ENCODE peak calls at places on chromosomes 4 and X, in four cellular contexts. One of them, this sample, is unnamed.
A peak's percentile ranks its signal among the peaks of the same experiment; 100 is the strongest.

GRCh38 chr4:158949094-158949493 is 153.8 kb upstream of the RAPGEF2 start:
- DNase-seq in AG20443: peak; percentile 14
- DNase-seq in stimulated activated CD8-positive, alpha-beta memory T cell treated with anti-CD3 and anti-CD28 coated beads, Interleukin-2, amount 100 ng/mL, for 48 hours: no peak
- DNase-seq in HCEC 1CT: no peak
- DNase-seq in this sample: peak; percentile 9

GRCh38 chr4:86664959-86665358 is 70.8 kb downstream of the PTPN13 start:
- DNase-seq in AG20443: peak; percentile 66
- DNase-seq in HCEC 1CT: peak; percentile 47
- DNase-seq in stimulated activated CD8-positive, alpha-beta memory T cell treated with anti-CD3 and anti-CD28 coated beads, Interleukin-2, amount 100 ng/mL, for 48 hours: no peak
- DNase-seq in this sample: peak; percentile 65

GRCh38 chr4:113919611-113920010 is 59.8 kb downstream of the ARSJ start:
- DNase-seq in stimulated activated CD8-positive, alpha-beta memory T cell treated with anti-CD3 and anti-CD28 coated beads, Interleukin-2, amount 100 ng/mL, for 48 hours: no peak
- DNase-seq in HCEC 1CT: peak; percentile 35
- DNase-seq in AG20443: no peak
- DNase-seq in this sample: peak; percentile 27

GRCh38 chr4:119517361-119518229 is 111.0 kb downstream of the PDE5A start:
- DNase-seq in stimulated activated CD8-positive, alpha-beta memory T cell treated with anti-CD3 and anti-CD28 coated beads, Interleukin-2, amount 100 ng/mL, for 48 hours: no peak
- DNase-seq in AG20443: peak; percentile 41
- DNase-seq in HCEC 1CT: peak; percentile 54
- DNase-seq in this sample: peak; percentile 76

GRCh38 chr4:3729885-3730226 is 36.3 kb upstream of the ADRA2C start:
- DNase-seq in stimulated activated CD8-positive, alpha-beta memory T cell treated with anti-CD3 and anti-CD28 coated beads, Interleukin-2, amount 100 ng/mL, for 48 hours: no peak
- DNase-seq in AG20443: no peak
- DNase-seq in HCEC 1CT: no peak
- DNase-seq in this sample: no peak

GRCh38 chrX:40097492-40098263 is at the start of gene BCOR:
- DNase-seq in AG20443: peak; percentile 69
- DNase-seq in HCEC 1CT: peak; percentile 51
- DNase-seq in stimulated activated CD8-positive, alpha-beta memory T cell treated with anti-CD3 and anti-CD28 coated beads, Interleukin-2, amount 100 ng/mL, for 48 hours: no peak
- DNase-seq in this sample: peak; percentile 35

GRCh38 chrX:115023139-115023538 is 5.7 kb upstream of the IL13RA2 start:
- DNase-seq in stimulated activated CD8-positive, alpha-beta memory T cell treated with anti-CD3 and anti-CD28 coated beads, Interleukin-2, amount 100 ng/mL, for 48 hours: no peak
- DNase-seq in HCEC 1CT: peak; percentile 85
- DNase-seq in AG20443: peak; percentile 24
- DNase-seq in this sample: peak; percentile 85

GRCh38 chr4:138037716-138038115 is 204.4 kb downstream of the SLC7A11 start:
- DNase-seq in stimulated activated CD8-positive, alpha-beta memory T cell treated with anti-CD3 and anti-CD28 coated beads, Interleukin-2, amount 100 ng/mL, for 48 hours: no peak
- DNase-seq in AG20443: peak; percentile 70
- DNase-seq in HCEC 1CT: peak; percentile 67
- DNase-seq in this sample: peak; percentile 61

GRCh38 chr4:156547439-156547838 is 424.2 kb downstream of the PDGFC start:
- DNase-seq in stimulated activated CD8-positive, alpha-beta memory T cell treated with anti-CD3 and anti-CD28 coated beads, Interleukin-2, amount 100 ng/mL, for 48 hours: no peak
- DNase-seq in HCEC 1CT: peak; percentile 81
- DNase-seq in AG20443: peak; percentile 71
- DNase-seq in this sample: peak; percentile 88

GRCh38 chr4:87886083-87886482 is 53.3 kb downstream of the MEPE start:
- DNase-seq in HCEC 1CT: no peak
- DNase-seq in AG20443: no peak
- DNase-seq in stimulated activated CD8-positive, alpha-beta memory T cell treated with anti-CD3 and anti-CD28 coated beads, Interleukin-2, amount 100 ng/mL, for 48 hours: no peak
- DNase-seq in this sample: no peak

GRCh38 chr4:159142254-159142653 is 39.4 kb downstream of the RAPGEF2 start:
- DNase-seq in AG20443: peak; percentile 13
- DNase-seq in HCEC 1CT: peak; percentile 39
- DNase-seq in stimulated activated CD8-positive, alpha-beta memory T cell treated with anti-CD3 and anti-CD28 coated beads, Interleukin-2, amount 100 ng/mL, for 48 hours: no peak
- DNase-seq in this sample: no peak

GRCh38 chr4:56139241-56139827 is 190.6 kb downstream of the CEP135 start:
- DNase-seq in AG20443: no peak
- DNase-seq in HCEC 1CT: no peak
- DNase-seq in stimulated activated CD8-positive, alpha-beta memory T cell treated with anti-CD3 and anti-CD28 coated beads, Interleukin-2, amount 100 ng/mL, for 48 hours: no peak
- DNase-seq in this sample: peak; percentile 1

GRCh38 chr4:40262079-40262528 is 65.3 kb downstream of the RHOH start:
- DNase-seq in AG20443: no peak
- DNase-seq in HCEC 1CT: no peak
- DNase-seq in stimulated activated CD8-positive, alpha-beta memory T cell treated with anti-CD3 and anti-CD28 coated beads, Interleukin-2, amount 100 ng/mL, for 48 hours: no peak
- DNase-seq in this sample: no peak

GRCh38 chrX:130165181-130165702 is 399 bp downstream of the AIFM1 start:
- DNase-seq in AG20443: no peak
- DNase-seq in HCEC 1CT: peak; percentile 36
- DNase-seq in stimulated activated CD8-positive, alpha-beta memory T cell treated with anti-CD3 and anti-CD28 coated beads, Interleukin-2, amount 100 ng/mL, for 48 hours: no peak
- DNase-seq in this sample: no peak

GRCh38 chr4:2096073-2096609 is 37.0 kb downstream of the NAT8L start:
- DNase-seq in AG20443: peak; percentile 5
- DNase-seq in stimulated activated CD8-positive, alpha-beta memory T cell treated with anti-CD3 and anti-CD28 coated beads, Interleukin-2, amount 100 ng/mL, for 48 hours: no peak
- DNase-seq in HCEC 1CT: no peak
- DNase-seq in this sample: no peak

GRCh38 chr4:31295081-31295480 is 574.9 kb downstream of the PCDH7 start:
- DNase-seq in AG20443: no peak
- DNase-seq in HCEC 1CT: no peak
- DNase-seq in stimulated activated CD8-positive, alpha-beta memory T cell treated with anti-CD3 and anti-CD28 coated beads, Interleukin-2, amount 100 ng/mL, for 48 hours: no peak
- DNase-seq in this sample: no peak

GRCh38 chr4:70958681-70959080 is 34.8 kb upstream of the DCK start:
- DNase-seq in AG20443: peak; percentile 87
- DNase-seq in HCEC 1CT: peak; percentile 62
- DNase-seq in stimulated activated CD8-positive, alpha-beta memory T cell treated with anti-CD3 and anti-CD28 coated beads, Interleukin-2, amount 100 ng/mL, for 48 hours: no peak
- DNase-seq in this sample: peak; percentile 84

GRCh38 chrX:109839694-109840358 is 106.8 kb upstream of the ACSL4 start:
- DNase-seq in stimulated activated CD8-positive, alpha-beta memory T cell treated with anti-CD3 and anti-CD28 coated beads, Interleukin-2, amount 100 ng/mL, for 48 hours: no peak
- DNase-seq in HCEC 1CT: no peak
- DNase-seq in AG20443: peak; percentile 38
- DNase-seq in this sample: no peak

GRCh38 chr4:81421346-81422218 is 50.1 kb downstream of the RASGEF1B start:
- DNase-seq in stimulated activated CD8-positive, alpha-beta memory T cell treated with anti-CD3 and anti-CD28 coated beads, Interleukin-2, amount 100 ng/mL, for 48 hours: no peak
- DNase-seq in AG20443: no peak
- DNase-seq in HCEC 1CT: no peak
- DNase-seq in this sample: no peak

GRCh38 chr4:38842998-38843397 is 13.6 kb downstream of the TLR6 start:
- DNase-seq in stimulated activated CD8-positive, alpha-beta memory T cell treated with anti-CD3 and anti-CD28 coated beads, Interleukin-2, amount 100 ng/mL, for 48 hours: no peak
- DNase-seq in AG20443: no peak
- DNase-seq in HCEC 1CT: no peak
- DNase-seq in this sample: no peak

GRCh38 chr4:73885570-73886230 is 16.5 kb downstream of the CXCL1 start:
- DNase-seq in stimulated activated CD8-positive, alpha-beta memory T cell treated with anti-CD3 and anti-CD28 coated beads, Interleukin-2, amount 100 ng/mL, for 48 hours: no peak
- DNase-seq in AG20443: no peak
- DNase-seq in HCEC 1CT: peak; percentile 29
- DNase-seq in this sample: peak; percentile 21

GRCh38 chr4:1856920-1857699 is 1.2 kb upstream of the LETM1 start:
- DNase-seq in HCEC 1CT: no peak
- DNase-seq in stimulated activated CD8-positive, alpha-beta memory T cell treated with anti-CD3 and anti-CD28 coated beads, Interleukin-2, amount 100 ng/mL, for 48 hours: no peak
- DNase-seq in AG20443: peak; percentile 69
- DNase-seq in this sample: no peak

GRCh38 chr4:41135761-41136160 is 78.6 kb downstream of the APBB2 start:
- DNase-seq in HCEC 1CT: no peak
- DNase-seq in stimulated activated CD8-positive, alpha-beta memory T cell treated with anti-CD3 and anti-CD28 coated beads, Interleukin-2, amount 100 ng/mL, for 48 hours: no peak
- DNase-seq in AG20443: no peak
- DNase-seq in this sample: no peak

GRCh38 chrX:716136-716535 is 85.5 kb downstream of the SHOX start:
- DNase-seq in stimulated activated CD8-positive, alpha-beta memory T cell treated with anti-CD3 and anti-CD28 coated beads, Interleukin-2, amount 100 ng/mL, for 48 hours: no peak
- DNase-seq in HCEC 1CT: no peak
- DNase-seq in AG20443: no peak
- DNase-seq in this sample: peak; percentile 58

GRCh38 chrX:49177338-49177833 is 5.7 kb downstream of the PLP2 start:
- DNase-seq in stimulated activated CD8-positive, alpha-beta memory T cell treated with anti-CD3 and anti-CD28 coated beads, Interleukin-2, amount 100 ng/mL, for 48 hours: no peak
- DNase-seq in HCEC 1CT: no peak
- DNase-seq in AG20443: no peak
- DNase-seq in this sample: no peak

GRCh38 chrX:4668802-4669536 is 955.5 kb upstream of the PRKX start:
- DNase-seq in AG20443: no peak
- DNase-seq in HCEC 1CT: no peak
- DNase-seq in stimulated activated CD8-positive, alpha-beta memory T cell treated with anti-CD3 and anti-CD28 coated beads, Interleukin-2, amount 100 ng/mL, for 48 hours: no peak
- DNase-seq in this sample: no peak

GRCh38 chr4:2284934-2285664 is 23.2 kb upstream of the MXD4 start:
- DNase-seq in HCEC 1CT: peak; percentile 15
- DNase-seq in AG20443: peak; percentile 73
- DNase-seq in stimulated activated CD8-positive, alpha-beta memory T cell treated with anti-CD3 and anti-CD28 coated beads, Interleukin-2, amount 100 ng/mL, for 48 hours: no peak
- DNase-seq in this sample: peak; percentile 25

GRCh38 chr4:91621446-91621845 is 682.3 kb upstream of the GRID2 start:
- DNase-seq in stimulated activated CD8-positive, alpha-beta memory T cell treated with anti-CD3 and anti-CD28 coated beads, Interleukin-2, amount 100 ng/mL, for 48 hours: no peak
- DNase-seq in AG20443: no peak
- DNase-seq in HCEC 1CT: no peak
- DNase-seq in this sample: no peak

GRCh38 chr4:115152081-115152480 is 38.7 kb upstream of the NDST4 start:
- DNase-seq in AG20443: no peak
- DNase-seq in HCEC 1CT: no peak
- DNase-seq in stimulated activated CD8-positive, alpha-beta memory T cell treated with anti-CD3 and anti-CD28 coated beads, Interleukin-2, amount 100 ng/mL, for 48 hours: no peak
- DNase-seq in this sample: no peak

GRCh38 chr4:119209077-119209476 is 3.4 kb upstream of the USP53 start:
- DNase-seq in HCEC 1CT: peak; percentile 90
- DNase-seq in stimulated activated CD8-positive, alpha-beta memory T cell treated with anti-CD3 and anti-CD28 coated beads, Interleukin-2, amount 100 ng/mL, for 48 hours: no peak
- DNase-seq in AG20443: peak; percentile 79
- DNase-seq in this sample: peak; percentile 95

GRCh38 chrX:153456161-153456560 is 10.3 kb upstream of the TREX2 start:
- DNase-seq in HCEC 1CT: no peak
- DNase-seq in stimulated activated CD8-positive, alpha-beta memory T cell treated with anti-CD3 and anti-CD28 coated beads, Interleukin-2, amount 100 ng/mL, for 48 hours: no peak
- DNase-seq in AG20443: no peak
- DNase-seq in this sample: no peak

This sample was measured in HFFc6.